ENCODE peak calls at places on chromosomes 5 and 9, in ten cellular contexts. One of them, this sample, is unnamed.

GRCh38 chr5:143471666-143472411 is 68.4 kb upstream of the NR3C1 start:
- DNase-seq in LNCaP clone FGC: no peak
- DNase-seq in AG09309: no peak
- DNase-seq in left lung: no peak
- DNase-seq in AG04450: no peak
- DNase-seq in GM13977: no peak
- DNase-seq in pancreas: no peak
- DNase-seq in tibial nerve: no peak
- DNase-seq in fibroblast of the aortic adventitia: peak
- DNase-seq in CD8-positive, alpha-beta T cell: no peak
- DNase-seq in this sample: no peak

GRCh38 chr9:125843646-125844045 is 96.5 kb downstream of the PBX3 start:
- DNase-seq in AG04450: no peak
- DNase-seq in AG09309: no peak
- DNase-seq in GM13977: no peak
- DNase-seq in left lung: no peak
- DNase-seq in CD8-positive, alpha-beta T cell: no peak
- DNase-seq in fibroblast of the aortic adventitia: peak
- DNase-seq in tibial nerve: no peak
- DNase-seq in pancreas: no peak
- DNase-seq in LNCaP clone FGC: no peak
- DNase-seq in this sample: no peak

GRCh38 chr5:54383225-54383624 is 72.3 kb upstream of the HSPB3 start:
- DNase-seq in left lung: no peak
- DNase-seq in AG04450: no peak
- DNase-seq in fibroblast of the aortic adventitia: peak
- DNase-seq in CD8-positive, alpha-beta T cell: no peak
- DNase-seq in LNCaP clone FGC: no peak
- DNase-seq in tibial nerve: no peak
- DNase-seq in AG09309: no peak
- DNase-seq in GM13977: no peak
- DNase-seq in pancreas: no peak
- DNase-seq in this sample: no peak

GRCh38 chr5:178420424-178420823 is 169.8 kb downstream of the COL23A1 start:
- DNase-seq in pancreas: no peak
- DNase-seq in left lung: no peak
- DNase-seq in GM13977: no peak
- DNase-seq in AG04450: no peak
- DNase-seq in fibroblast of the aortic adventitia: no peak
- DNase-seq in AG09309: no peak
- DNase-seq in LNCaP clone FGC: no peak
- DNase-seq in tibial nerve: no peak
- DNase-seq in CD8-positive, alpha-beta T cell: no peak
- DNase-seq in this sample: peak

GRCh38 chr9:129146441-129146933 is 31.6 kb downstream of the IER5L start:
- DNase-seq in AG04450: no peak
- DNase-seq in LNCaP clone FGC: no peak
- DNase-seq in tibial nerve: no peak
- DNase-seq in AG09309: no peak
- DNase-seq in CD8-positive, alpha-beta T cell: no peak
- DNase-seq in left lung: no peak
- DNase-seq in pancreas: no peak
- DNase-seq in GM13977: no peak
- DNase-seq in fibroblast of the aortic adventitia: peak
- DNase-seq in this sample: no peak

GRCh38 chr5:133796186-133796585 is 172.2 kb downstream of the C5orf15 start:
- DNase-seq in CD8-positive, alpha-beta T cell: no peak
- DNase-seq in left lung: no peak
- DNase-seq in pancreas: no peak
- DNase-seq in fibroblast of the aortic adventitia: no peak
- DNase-seq in AG04450: no peak
- DNase-seq in LNCaP clone FGC: no peak
- DNase-seq in GM13977: no peak
- DNase-seq in AG09309: no peak
- DNase-seq in tibial nerve: no peak
- DNase-seq in this sample: no peak

GRCh38 chr5:5145651-5146529 is 5.8 kb downstream of the ADAMTS16 start:
- DNase-seq in LNCaP clone FGC: no peak
- DNase-seq in GM13977: no peak
- DNase-seq in left lung: no peak
- DNase-seq in CD8-positive, alpha-beta T cell: no peak
- DNase-seq in pancreas: no peak
- DNase-seq in fibroblast of the aortic adventitia: peak
- DNase-seq in tibial nerve: no peak
- DNase-seq in AG04450: no peak
- DNase-seq in AG09309: peak
- DNase-seq in this sample: no peak

GRCh38 chr5:121462441-121462840 is 389.2 kb upstream of the FTMT start:
- DNase-seq in GM13977: no peak
- DNase-seq in fibroblast of the aortic adventitia: no peak
- DNase-seq in AG04450: no peak
- DNase-seq in LNCaP clone FGC: no peak
- DNase-seq in tibial nerve: no peak
- DNase-seq in CD8-positive, alpha-beta T cell: no peak
- DNase-seq in pancreas: no peak
- DNase-seq in AG09309: no peak
- DNase-seq in left lung: no peak
- DNase-seq in this sample: no peak

GRCh38 chr5:69525490-69525889 is 32.9 kb downstream of the OCLN start:
- DNase-seq in AG09309: no peak
- DNase-seq in pancreas: no peak
- DNase-seq in AG04450: no peak
- DNase-seq in GM13977: no peak
- DNase-seq in left lung: no peak
- DNase-seq in LNCaP clone FGC: peak
- DNase-seq in fibroblast of the aortic adventitia: no peak
- DNase-seq in CD8-positive, alpha-beta T cell: no peak
- DNase-seq in tibial nerve: no peak
- DNase-seq in this sample: no peak

GRCh38 chr5:38994329-38994927 is 79.8 kb downstream of the RICTOR start:
- DNase-seq in pancreas: peak
- DNase-seq in left lung: no peak
- DNase-seq in GM13977: peak
- DNase-seq in AG04450: peak
- DNase-seq in AG09309: peak
- DNase-seq in tibial nerve: peak
- DNase-seq in CD8-positive, alpha-beta T cell: peak
- DNase-seq in fibroblast of the aortic adventitia: peak
- DNase-seq in LNCaP clone FGC: peak
- DNase-seq in this sample: no peak

GRCh38 chr9:137030528-137030927 is 1.4 kb downstream of the FUT7 start:
- DNase-seq in pancreas: no peak
- DNase-seq in AG04450: no peak
- DNase-seq in fibroblast of the aortic adventitia: no peak
- DNase-seq in GM13977: no peak
- DNase-seq in left lung: peak
- DNase-seq in tibial nerve: no peak
- DNase-seq in LNCaP clone FGC: no peak
- DNase-seq in AG09309: no peak
- DNase-seq in CD8-positive, alpha-beta T cell: peak
- DNase-seq in this sample: peak

GRCh38 chr5:619444-619843 is 7.3 kb downstream of the CEP72 start:
- DNase-seq in AG09309: no peak
- DNase-seq in LNCaP clone FGC: no peak
- DNase-seq in left lung: no peak
- DNase-seq in pancreas: no peak
- DNase-seq in fibroblast of the aortic adventitia: no peak
- DNase-seq in AG04450: no peak
- DNase-seq in GM13977: no peak
- DNase-seq in tibial nerve: no peak
- DNase-seq in CD8-positive, alpha-beta T cell: peak
- DNase-seq in this sample: no peak

GRCh38 chr9:72954431-72955420 is 1.9 kb upstream of the ALDH1A1 start:
- DNase-seq in AG09309: peak
- DNase-seq in pancreas: peak
- DNase-seq in left lung: no peak
- DNase-seq in tibial nerve: peak
- DNase-seq in AG04450: no peak
- DNase-seq in GM13977: no peak
- DNase-seq in fibroblast of the aortic adventitia: peak
- DNase-seq in CD8-positive, alpha-beta T cell: no peak
- DNase-seq in LNCaP clone FGC: no peak
- DNase-seq in this sample: no peak

GRCh38 chr5:36440300-36440699 is 138.6 kb upstream of the RANBP3L start:
- DNase-seq in GM13977: no peak
- DNase-seq in CD8-positive, alpha-beta T cell: no peak
- DNase-seq in LNCaP clone FGC: no peak
- DNase-seq in AG04450: no peak
- DNase-seq in pancreas: no peak
- DNase-seq in tibial nerve: no peak
- DNase-seq in AG09309: no peak
- DNase-seq in fibroblast of the aortic adventitia: no peak
- DNase-seq in left lung: no peak
- DNase-seq in this sample: no peak
- TF ChIP-seq CTCF in GM13977: no peak
- TF ChIP-seq CTCF in CD8-positive, alpha-beta T cell: no peak
- TF ChIP-seq CTCF in LNCaP clone FGC: no peak
- TF ChIP-seq CTCF in AG04450: no peak
- TF ChIP-seq CTCF in pancreas: no peak
- TF ChIP-seq CTCF in tibial nerve: no peak
- TF ChIP-seq CTCF in AG09309: no peak
- TF ChIP-seq CTCF in fibroblast of the aortic adventitia: no peak
- TF ChIP-seq CTCF in left lung: no peak
- TF ChIP-seq CTCF in this sample: no peak

GRCh38 chr9:25261445-25261844 is 416.8 kb downstream of the TUSC1 start:
- DNase-seq in GM13977: no peak
- DNase-seq in AG09309: no peak
- DNase-seq in tibial nerve: no peak
- DNase-seq in left lung: no peak
- DNase-seq in CD8-positive, alpha-beta T cell: no peak
- DNase-seq in pancreas: no peak
- DNase-seq in fibroblast of the aortic adventitia: no peak
- DNase-seq in LNCaP clone FGC: no peak
- DNase-seq in AG04450: no peak
- DNase-seq in this sample: no peak
- TF ChIP-seq CTCF in GM13977: no peak
- TF ChIP-seq CTCF in AG09309: no peak
- TF ChIP-seq CTCF in tibial nerve: no peak
- TF ChIP-seq CTCF in left lung: no peak
- TF ChIP-seq CTCF in CD8-positive, alpha-beta T cell: no peak
- TF ChIP-seq CTCF in pancreas: no peak
- TF ChIP-seq CTCF in fibroblast of the aortic adventitia: no peak
- TF ChIP-seq CTCF in LNCaP clone FGC: peak
- TF ChIP-seq CTCF in AG04450: no peak
- TF ChIP-seq CTCF in this sample: no peak

GRCh38 chr9:35725362-35725761 is 6.6 kb downstream of the TLN1 start:
- DNase-seq in GM13977: no peak
- DNase-seq in pancreas: no peak
- DNase-seq in fibroblast of the aortic adventitia: no peak
- DNase-seq in LNCaP clone FGC: no peak
- DNase-seq in left lung: no peak
- DNase-seq in CD8-positive, alpha-beta T cell: no peak
- DNase-seq in AG04450: no peak
- DNase-seq in tibial nerve: no peak
- DNase-seq in AG09309: no peak
- DNase-seq in this sample: no peak
- TF ChIP-seq CTCF in GM13977: no peak
- TF ChIP-seq CTCF in pancreas: no peak
- TF ChIP-seq CTCF in fibroblast of the aortic adventitia: no peak
- TF ChIP-seq CTCF in LNCaP clone FGC: no peak
- TF ChIP-seq CTCF in left lung: no peak
- TF ChIP-seq CTCF in CD8-positive, alpha-beta T cell: no peak
- TF ChIP-seq CTCF in AG04450: no peak
- TF ChIP-seq CTCF in tibial nerve: no peak
- TF ChIP-seq CTCF in AG09309: no peak
- TF ChIP-seq CTCF in this sample: no peak

GRCh38 chr9:13113751-13114150 is 165.7 kb downstream of the MPDZ start:
- DNase-seq in tibial nerve: no peak
- DNase-seq in pancreas: no peak
- DNase-seq in CD8-positive, alpha-beta T cell: no peak
- DNase-seq in GM13977: no peak
- DNase-seq in AG04450: no peak
- DNase-seq in fibroblast of the aortic adventitia: peak
- DNase-seq in left lung: no peak
- DNase-seq in LNCaP clone FGC: no peak
- DNase-seq in AG09309: no peak
- DNase-seq in this sample: no peak
- TF ChIP-seq CTCF in tibial nerve: no peak
- TF ChIP-seq CTCF in pancreas: no peak
- TF ChIP-seq CTCF in CD8-positive, alpha-beta T cell: no peak
- TF ChIP-seq CTCF in GM13977: no peak
- TF ChIP-seq CTCF in AG04450: no peak
- TF ChIP-seq CTCF in fibroblast of the aortic adventitia: no peak
- TF ChIP-seq CTCF in left lung: no peak
- TF ChIP-seq CTCF in LNCaP clone FGC: no peak
- TF ChIP-seq CTCF in AG09309: no peak
- TF ChIP-seq CTCF in this sample: no peak

GRCh38 chr5:114447084-114447773 is 85.4 kb downstream of the KCNN2 start:
- DNase-seq in fibroblast of the aortic adventitia: no peak
- DNase-seq in left lung: no peak
- DNase-seq in AG09309: no peak
- DNase-seq in CD8-positive, alpha-beta T cell: no peak
- DNase-seq in GM13977: peak
- DNase-seq in tibial nerve: no peak
- DNase-seq in pancreas: no peak
- DNase-seq in AG04450: no peak
- DNase-seq in LNCaP clone FGC: no peak
- DNase-seq in this sample: no peak
- TF ChIP-seq CTCF in fibroblast of the aortic adventitia: peak
- TF ChIP-seq CTCF in left lung: peak
- TF ChIP-seq CTCF in AG09309: no peak
- TF ChIP-seq CTCF in CD8-positive, alpha-beta T cell: no peak
- TF ChIP-seq CTCF in GM13977: peak
- TF ChIP-seq CTCF in tibial nerve: no peak
- TF ChIP-seq CTCF in pancreas: no peak
- TF ChIP-seq CTCF in AG04450: peak
- TF ChIP-seq CTCF in LNCaP clone FGC: peak
- TF ChIP-seq CTCF in this sample: peak